ENCODE peak calls at places on chromosomes 12 and 14, in seven cellular contexts. One of them, this sample, is unnamed.

GRCh38 chr12:43540474-43540873 is 11.5 kb downstream of the ADAMTS20 start:
- DNase-seq in tibial artery: no peak
- DNase-seq in cardiac fibroblast: no peak
- DNase-seq in esophagus squamous epithelium: no peak
- DNase-seq in fibroblast of pulmonary artery: no peak
- DNase-seq in mucosa of descending colon: no peak
- DNase-seq in tibial nerve: no peak
- DNase-seq in this sample: no peak

GRCh38 chr12:78898416-78898815 is 33.8 kb downstream of the SYT1 start:
- DNase-seq in tibial artery: no peak
- DNase-seq in tibial nerve: no peak
- DNase-seq in mucosa of descending colon: peak; percentile 5
- DNase-seq in cardiac fibroblast: peak; percentile 53
- DNase-seq in fibroblast of pulmonary artery: peak; percentile 75
- DNase-seq in esophagus squamous epithelium: no peak
- DNase-seq in this sample: peak; percentile 0

GRCh38 chr14:101849125-101849524 is 87.6 kb downstream of the PPP2R5C start:
- DNase-seq in cardiac fibroblast: no peak
- DNase-seq in esophagus squamous epithelium: no peak
- DNase-seq in tibial artery: no peak
- DNase-seq in fibroblast of pulmonary artery: no peak
- DNase-seq in tibial nerve: no peak
- DNase-seq in mucosa of descending colon: peak; percentile 59
- DNase-seq in this sample: no peak

GRCh38 chr12:9870311-9870866 is 1.2 kb upstream of the CLEC2B start:
- DNase-seq in esophagus squamous epithelium: no peak
- DNase-seq in cardiac fibroblast: peak; percentile 26
- DNase-seq in mucosa of descending colon: no peak
- DNase-seq in tibial nerve: no peak
- DNase-seq in fibroblast of pulmonary artery: peak; percentile 20
- DNase-seq in tibial artery: no peak
- DNase-seq in this sample: peak; percentile 30

GRCh38 chr14:48771717-48772116 is 814.5 kb downstream of the RPS29 start:
- DNase-seq in tibial artery: no peak
- DNase-seq in esophagus squamous epithelium: no peak
- DNase-seq in cardiac fibroblast: no peak
- DNase-seq in fibroblast of pulmonary artery: peak; percentile 7
- DNase-seq in tibial nerve: no peak
- DNase-seq in mucosa of descending colon: no peak
- DNase-seq in this sample: no peak

GRCh38 chr12:87813476-87814234 is 215.5 kb downstream of the C12orf50 start:
- DNase-seq in mucosa of descending colon: no peak
- DNase-seq in cardiac fibroblast: peak; percentile 80
- DNase-seq in fibroblast of pulmonary artery: peak; percentile 54
- DNase-seq in esophagus squamous epithelium: no peak
- DNase-seq in tibial artery: no peak
- DNase-seq in tibial nerve: no peak
- DNase-seq in this sample: no peak

GRCh38 chr12:81141220-81141619 is 63.3 kb downstream of the ACSS3 start:
- DNase-seq in cardiac fibroblast: no peak
- DNase-seq in mucosa of descending colon: no peak
- DNase-seq in fibroblast of pulmonary artery: no peak
- DNase-seq in tibial artery: no peak
- DNase-seq in esophagus squamous epithelium: no peak
- DNase-seq in tibial nerve: no peak
- DNase-seq in this sample: no peak

GRCh38 chr12:65673732-65674131 is 150.6 kb upstream of the HMGA2 start:
- DNase-seq in esophagus squamous epithelium: no peak
- DNase-seq in fibroblast of pulmonary artery: peak; percentile 59
- DNase-seq in mucosa of descending colon: no peak
- DNase-seq in tibial nerve: no peak
- DNase-seq in cardiac fibroblast: peak; percentile 61
- DNase-seq in tibial artery: no peak
- DNase-seq in this sample: peak; percentile 63

GRCh38 chr12:13008741-13009380 is 8.8 kb upstream of the HEBP1 start:
- DNase-seq in esophagus squamous epithelium: no peak
- DNase-seq in tibial artery: no peak
- DNase-seq in mucosa of descending colon: no peak
- DNase-seq in cardiac fibroblast: no peak
- DNase-seq in tibial nerve: no peak
- DNase-seq in fibroblast of pulmonary artery: no peak
- DNase-seq in this sample: peak; percentile 66

GRCh38 chr14:94659953-94660946 is 48.1 kb downstream of the SERPINA3 start:
- DNase-seq in esophagus squamous epithelium: no peak
- DNase-seq in fibroblast of pulmonary artery: no peak
- DNase-seq in cardiac fibroblast: peak; percentile 40
- DNase-seq in mucosa of descending colon: no peak
- DNase-seq in tibial artery: no peak
- DNase-seq in tibial nerve: no peak
- DNase-seq in this sample: no peak

GRCh38 chr12:22759769-22760674 is 135.1 kb downstream of the ETNK1 start:
- DNase-seq in cardiac fibroblast: peak; percentile 5
- DNase-seq in fibroblast of pulmonary artery: no peak
- DNase-seq in tibial artery: peak; percentile 78
- DNase-seq in esophagus squamous epithelium: no peak
- DNase-seq in tibial nerve: no peak
- DNase-seq in mucosa of descending colon: no peak
- DNase-seq in this sample: peak; percentile 3

GRCh38 chr12:45575823-45576448 is 153.6 kb upstream of the ARID2 start:
- DNase-seq in fibroblast of pulmonary artery: no peak
- DNase-seq in tibial artery: no peak
- DNase-seq in mucosa of descending colon: no peak
- DNase-seq in tibial nerve: no peak
- DNase-seq in esophagus squamous epithelium: no peak
- DNase-seq in cardiac fibroblast: peak; percentile 23
- DNase-seq in this sample: no peak

GRCh38 chr14:36514278-36515104 is 5.5 kb downstream of the NKX2-1 start:
- DNase-seq in tibial nerve: no peak
- DNase-seq in esophagus squamous epithelium: no peak
- DNase-seq in cardiac fibroblast: no peak
- DNase-seq in tibial artery: no peak
- DNase-seq in fibroblast of pulmonary artery: no peak
- DNase-seq in mucosa of descending colon: no peak
- DNase-seq in this sample: no peak

GRCh38 chr12:112439769-112440168 is 21.0 kb downstream of the PTPN11 start:
- DNase-seq in esophagus squamous epithelium: no peak
- DNase-seq in tibial artery: no peak
- DNase-seq in tibial nerve: no peak
- DNase-seq in cardiac fibroblast: no peak
- DNase-seq in fibroblast of pulmonary artery: no peak
- DNase-seq in mucosa of descending colon: no peak
- DNase-seq in this sample: no peak

GRCh38 chr14:93456356-93456755 is 25.6 kb downstream of the UNC79 start:
- DNase-seq in fibroblast of pulmonary artery: no peak
- DNase-seq in esophagus squamous epithelium: no peak
- DNase-seq in cardiac fibroblast: no peak
- DNase-seq in tibial nerve: no peak
- DNase-seq in mucosa of descending colon: no peak
- DNase-seq in tibial artery: no peak
- DNase-seq in this sample: no peak

GRCh38 chr12:69685810-69686209 is 13.3 kb downstream of the BEST3 start:
- DNase-seq in tibial nerve: no peak
- DNase-seq in mucosa of descending colon: no peak
- DNase-seq in esophagus squamous epithelium: no peak
- DNase-seq in fibroblast of pulmonary artery: peak; percentile 16
- DNase-seq in cardiac fibroblast: peak; percentile 81
- DNase-seq in tibial artery: no peak
- DNase-seq in this sample: no peak

GRCh38 chr12:45415393-45415817 is 199.5 kb downstream of the ANO6 start:
- DNase-seq in esophagus squamous epithelium: no peak
- DNase-seq in tibial artery: peak; percentile 87
- DNase-seq in cardiac fibroblast: peak; percentile 99
- DNase-seq in tibial nerve: no peak
- DNase-seq in fibroblast of pulmonary artery: peak; percentile 94
- DNase-seq in mucosa of descending colon: no peak
- DNase-seq in this sample: peak; percentile 98

GRCh38 chr14:95318870-95319311 is 817 bp downstream of the CLMN start:
- DNase-seq in fibroblast of pulmonary artery: no peak
- DNase-seq in cardiac fibroblast: no peak
- DNase-seq in esophagus squamous epithelium: no peak
- DNase-seq in tibial artery: no peak
- DNase-seq in mucosa of descending colon: no peak
- DNase-seq in tibial nerve: no peak
- DNase-seq in this sample: no peak

GRCh38 chr12:75859868-75860267 is 171.7 kb downstream of the PHLDA1 start:
- DNase-seq in mucosa of descending colon: no peak
- DNase-seq in esophagus squamous epithelium: no peak
- DNase-seq in tibial artery: no peak
- DNase-seq in cardiac fibroblast: peak; percentile 23
- DNase-seq in tibial nerve: no peak
- DNase-seq in fibroblast of pulmonary artery: no peak
- DNase-seq in this sample: no peak

GRCh38 chr14:50225067-50225973 is 6.1 kb downstream of the SOS2 start:
- DNase-seq in tibial artery: no peak
- DNase-seq in cardiac fibroblast: peak; percentile 91
- DNase-seq in fibroblast of pulmonary artery: peak; percentile 82
- DNase-seq in mucosa of descending colon: no peak
- DNase-seq in esophagus squamous epithelium: no peak
- DNase-seq in tibial nerve: no peak
- DNase-seq in this sample: peak; percentile 76

GRCh38 chr14:77222546-77223225 is 41.1 kb downstream of the TMEM63C start:
- DNase-seq in fibroblast of pulmonary artery: no peak
- DNase-seq in mucosa of descending colon: no peak
- DNase-seq in cardiac fibroblast: no peak
- DNase-seq in tibial nerve: no peak
- DNase-seq in tibial artery: no peak
- DNase-seq in esophagus squamous epithelium: no peak
- DNase-seq in this sample: no peak

GRCh38 chr14:24309538-24310386 is at the start of gene LTB4R2:
- DNase-seq in mucosa of descending colon: no peak
- DNase-seq in esophagus squamous epithelium: no peak
- DNase-seq in tibial artery: no peak
- DNase-seq in fibroblast of pulmonary artery: no peak
- DNase-seq in tibial nerve: no peak
- DNase-seq in cardiac fibroblast: no peak
- DNase-seq in this sample: no peak

GRCh38 chr14:38583471-38583870 is 327.6 kb upstream of the CLEC14A start:
- DNase-seq in tibial artery: no peak
- DNase-seq in fibroblast of pulmonary artery: no peak
- DNase-seq in cardiac fibroblast: no peak
- DNase-seq in mucosa of descending colon: no peak
- DNase-seq in esophagus squamous epithelium: no peak
- DNase-seq in tibial nerve: no peak
- DNase-seq in this sample: peak; percentile 35

GRCh38 chr12:76763746-76764675 is at the start of gene ZDHHC17:
- DNase-seq in mucosa of descending colon: peak; percentile 90
- DNase-seq in fibroblast of pulmonary artery: peak; percentile 94
- DNase-seq in tibial nerve: peak; percentile 77
- DNase-seq in cardiac fibroblast: peak; percentile 93
- DNase-seq in tibial artery: peak; percentile 95
- DNase-seq in esophagus squamous epithelium: peak; percentile 57
- DNase-seq in this sample: peak; percentile 96

GRCh38 chr12:126747530-126748149 is 1519.3 kb upstream of the TMEM132C start:
- DNase-seq in mucosa of descending colon: peak; percentile 39
- DNase-seq in tibial artery: no peak
- DNase-seq in fibroblast of pulmonary artery: peak; percentile 36
- DNase-seq in esophagus squamous epithelium: no peak
- DNase-seq in cardiac fibroblast: peak; percentile 40
- DNase-seq in tibial nerve: no peak
- DNase-seq in this sample: peak; percentile 0

GRCh38 chr14:89030921-89031320 is 206.5 kb downstream of the TTC8 start:
- DNase-seq in tibial artery: no peak
- DNase-seq in fibroblast of pulmonary artery: no peak
- DNase-seq in esophagus squamous epithelium: no peak
- DNase-seq in tibial nerve: no peak
- DNase-seq in mucosa of descending colon: no peak
- DNase-seq in cardiac fibroblast: no peak
- DNase-seq in this sample: no peak
- H3K4me3 ChIP-seq in tibial artery: no peak overlapping the region
- H3K4me3 ChIP-seq in fibroblast of pulmonary artery: no peak overlapping the region
- H3K4me3 ChIP-seq in esophagus squamous epithelium: no peak overlapping the region
- H3K4me3 ChIP-seq in tibial nerve: no peak overlapping the region
- H3K4me3 ChIP-seq in mucosa of descending colon: no peak overlapping the region
- H3K4me3 ChIP-seq in cardiac fibroblast: no peak overlapping the region
- H3K4me3 ChIP-seq in this sample: no peak overlapping the region

GRCh38 chr12:17361224-17361623 is 728.8 kb downstream of the RERGL start:
- DNase-seq in tibial nerve: no peak
- DNase-seq in fibroblast of pulmonary artery: no peak
- DNase-seq in mucosa of descending colon: no peak
- DNase-seq in esophagus squamous epithelium: no peak
- DNase-seq in cardiac fibroblast: no peak
- DNase-seq in tibial artery: no peak
- DNase-seq in this sample: no peak
- TF ChIP-seq CTCF in tibial nerve: no peak
- TF ChIP-seq CTCF in fibroblast of pulmonary artery: no peak
- TF ChIP-seq CTCF in mucosa of descending colon: no peak
- TF ChIP-seq CTCF in esophagus squamous epithelium: no peak
- TF ChIP-seq CTCF in cardiac fibroblast: no peak
- TF ChIP-seq CTCF in tibial artery: no peak
- TF ChIP-seq CTCF in this sample: no peak

GRCh38 chr12:106941481-106942156 is 14.1 kb upstream of the TMEM263 start:
- DNase-seq in esophagus squamous epithelium: no peak
- DNase-seq in tibial artery: no peak
- DNase-seq in cardiac fibroblast: no peak
- DNase-seq in tibial nerve: no peak
- DNase-seq in mucosa of descending colon: no peak
- DNase-seq in fibroblast of pulmonary artery: no peak
- DNase-seq in this sample: no peak
- H3K4me3 ChIP-seq in esophagus squamous epithelium: no peak overlapping the region
- H3K4me3 ChIP-seq in tibial artery: no peak overlapping the region
- H3K4me3 ChIP-seq in cardiac fibroblast: no peak overlapping the region
- H3K4me3 ChIP-seq in tibial nerve: no peak overlapping the region
- H3K4me3 ChIP-seq in mucosa of descending colon: no peak overlapping the region
- H3K4me3 ChIP-seq in fibroblast of pulmonary artery: no peak overlapping the region
- H3K4me3 ChIP-seq in this sample: no peak overlapping the region

GRCh38 chr12:74169607-74170006 is 368.0 kb upstream of the ATXN7L3B start:
- DNase-seq in cardiac fibroblast: no peak
- DNase-seq in tibial nerve: no peak
- DNase-seq in mucosa of descending colon: no peak
- DNase-seq in tibial artery: no peak
- DNase-seq in fibroblast of pulmonary artery: no peak
- DNase-seq in esophagus squamous epithelium: no peak
- DNase-seq in this sample: no peak

GRCh38 chr12:74166096-74166495 is 371.5 kb upstream of the ATXN7L3B start:
- DNase-seq in cardiac fibroblast: no peak
- DNase-seq in tibial nerve: no peak
- DNase-seq in esophagus squamous epithelium: no peak
- DNase-seq in mucosa of descending colon: no peak
- DNase-seq in tibial artery: no peak
- DNase-seq in fibroblast of pulmonary artery: no peak
- DNase-seq in this sample: no peak

GRCh38 chr12:74170645-74171477 is 366.8 kb upstream of the ATXN7L3B start:
- DNase-seq in mucosa of descending colon: no peak
- DNase-seq in fibroblast of pulmonary artery: no peak
- DNase-seq in cardiac fibroblast: no peak
- DNase-seq in tibial artery: no peak
- DNase-seq in esophagus squamous epithelium: no peak
- DNase-seq in tibial nerve: no peak
- DNase-seq in this sample: no peak

DNA sequence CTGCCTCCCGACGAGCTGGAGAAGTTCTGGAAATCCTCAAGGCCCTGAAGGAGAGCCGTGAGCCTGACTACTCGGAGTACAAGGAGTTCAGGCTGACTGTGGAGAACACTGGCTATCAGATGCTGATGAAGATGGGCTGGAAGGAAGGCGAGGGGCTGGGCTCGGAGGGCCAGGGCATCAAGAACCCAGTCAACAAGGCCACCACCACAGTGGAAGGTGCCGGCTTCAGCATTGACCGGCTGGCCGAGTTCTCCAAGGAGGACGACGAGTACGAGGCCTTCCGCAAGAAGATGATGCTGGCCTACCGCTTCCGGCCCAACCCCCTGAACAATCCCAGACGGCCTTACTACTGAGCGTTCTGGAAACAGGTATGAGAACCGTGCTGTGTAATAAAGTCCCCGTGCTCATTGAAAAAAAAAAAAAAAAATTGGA is 366.1 kb upstream of the ATXN7L3B start:
- DNase-seq in mucosa of descending colon: no peak
- DNase-seq in cardiac fibroblast: no peak
- DNase-seq in tibial nerve: no peak
- DNase-seq in tibial artery: no peak
- DNase-seq in esophagus squamous epithelium: no peak
- DNase-seq in fibroblast of pulmonary artery: no peak
- DNase-seq in this sample: no peak
- TF ChIP-seq CTCF in mucosa of descending colon: no peak
- TF ChIP-seq CTCF in cardiac fibroblast: no peak
- TF ChIP-seq CTCF in tibial nerve: no peak
- TF ChIP-seq CTCF in tibial artery: no peak
- TF ChIP-seq CTCF in esophagus squamous epithelium: no peak
- TF ChIP-seq CTCF in fibroblast of pulmonary artery: no peak
- TF ChIP-seq CTCF in this sample: no peak